ENCODE peak calls at places on chromosomes 12 and 14, in nine cellular contexts. Z is vagina, J is lower leg skin, B is heart left ventricle, P is uterus, C is transverse colon, V is ovary, M is HepG2, X is A549. I is an unnamed sample.
A peak's percentile ranks its signal among the peaks of the same experiment; 100 is the strongest.

GRCh38 chr12:85740190-85740589 is 96.0 kb downstream of the RASSF9 start:
- DNase-seq in X (no peak), B (no peak), C (no peak), M (no peak), Z (no peak), J (no peak), V (no peak), P (no peak), I (no peak)

GRCh38 chr14:64943981-64944520 is 1.5 kb upstream of the GPX2 start:
- DNase-seq in X (no peak), M (no peak), C (no peak), J (peak; percentile 12), V (no peak), B (no peak), P (no peak), Z (peak; percentile 77), I (no peak)

GRCh38 chr14:38238881-38239280 is 17.0 kb downstream of the CLEC14A start:
- DNase-seq in X (no peak), B (no peak), C (no peak), Z (no peak), V (no peak), J (no peak), P (no peak), M (no peak), I (no peak)

GRCh38 chr12:121955258-121956040 is 37.1 kb downstream of the CFAP251 start:
- DNase-seq in V (no peak), X (no peak), C (no peak), Z (no peak), P (no peak), J (no peak), B (no peak), M (no peak), I (peak; percentile 34)

GRCh38 chr12:108666326-108666995 is 32.8 kb upstream of the SELPLG start:
- DNase-seq in V (no peak), J (no peak), C (peak; percentile 20), P (peak; percentile 50), M (peak; percentile 76), Z (no peak), X (no peak), B (peak; percentile 74), I (no peak)

GRCh38 chr12:106670131-106670530 is 87.3 kb downstream of the RFX4 start:
- DNase-seq in B (no peak), Z (peak; percentile 1), J (no peak), M (no peak), P (no peak), C (no peak), X (no peak), V (no peak), I (no peak)

GRCh38 chr12:41205070-41205715 is 17.1 kb downstream of the PDZRN4 start:
- DNase-seq in M (no peak), C (no peak), J (no peak), Z (no peak), V (no peak), X (no peak), B (no peak), P (no peak), I (no peak)

GRCh38 chr12:78209851-78210493 is 379.3 kb downstream of the NAV3 start:
- DNase-seq in M (no peak), P (peak; percentile 15), C (no peak), B (peak; percentile 35), J (no peak), V (no peak), Z (no peak), X (no peak), I (no peak)

GRCh38 chr12:42144424-42145196 is at the start of gene GXYLT1:
- DNase-seq in B (peak; percentile 96), J (peak; percentile 83), P (peak; percentile 85), M (peak; percentile 79), V (peak; percentile 91), X (peak; percentile 78), C (peak; percentile 95), Z (no peak), I (peak; percentile 96)

GRCh38 chr12:109310247-109311125 is 1.4 kb upstream of the FOXN4 start:
- DNase-seq in X (no peak), M (no peak), V (no peak), C (no peak), J (no peak), P (no peak), B (no peak), Z (no peak), I (no peak)

GRCh38 chr12:96520767-96521166 is 31.4 kb downstream of the CFAP54 start:
- DNase-seq in J (no peak), V (no peak), C (no peak), B (no peak), X (no peak), P (no peak), M (no peak), Z (no peak), I (no peak)

GRCh38 chr12:69719336-69720316 is 19.0 kb upstream of the RAB3IP start:
- DNase-seq in Z (no peak), B (no peak), P (no peak), V (no peak), M (no peak), C (no peak), J (no peak), X (no peak), I (no peak)

GRCh38 chr12:13273850-13274249 is 77.3 kb downstream of the EMP1 start:
- DNase-seq in P (no peak), X (no peak), C (no peak), Z (no peak), B (no peak), J (no peak), V (no peak), M (no peak), I (no peak)

GRCh38 chr14:100825691-100826331 is at the start of gene MEG3:
- DNase-seq in B (peak; percentile 42), M (no peak), J (peak; percentile 28), P (peak; percentile 65), V (peak; percentile 85), X (peak; percentile 17), Z (no peak), C (peak; percentile 22), I (no peak)

GRCh38 chr12:49489720-49490119 is 49.1 kb upstream of the KCNH3 start:
- DNase-seq in P (no peak), V (no peak), Z (no peak), J (no peak), M (no peak), X (no peak), C (no peak), B (no peak), I (no peak)

GRCh38 chr14:92692822-92693226 is 55.6 kb downstream of the LGMN start:
- DNase-seq in V (no peak), Z (no peak), X (no peak), M (no peak), P (peak; percentile 70), J (peak; percentile 31), C (peak; percentile 67), B (peak; percentile 90), I (no peak)

GRCh38 chr12:47120736-47121135 is 41.0 kb upstream of the AMIGO2 start:
- DNase-seq in M (no peak), V (no peak), X (no peak), J (no peak), Z (no peak), C (no peak), B (no peak), P (no peak), I (no peak)

GRCh38 chr12:47808049-47808448 is 11.7 kb downstream of the HDAC7 start:
- DNase-seq in X (no peak), J (no peak), Z (no peak), B (peak; percentile 73), C (peak; percentile 79), M (no peak), P (peak; percentile 63), V (peak; percentile 60), I (no peak)

GRCh38 chr12:6961695-6962284 is 8.7 kb downstream of the PHB2 start:
- DNase-seq in J (no peak), M (peak; percentile 81), C (peak; percentile 85), X (peak; percentile 85), V (no peak), B (peak; percentile 78), P (peak; percentile 73), Z (no peak), I (peak; percentile 93)
- TF ChIP-seq POLR2A in J (no peak), M (peak; percentile 46), C (peak; percentile 48), X (peak; percentile 28), V (no peak), B (no peak), P (no peak), Z (no peak), I (peak; percentile 86)

GRCh38 chr12:30739020-30739419 is 15.7 kb downstream of the CAPRIN2 start:
- DNase-seq in J (no peak), B (no peak), V (no peak), P (no peak), C (no peak), X (no peak), M (no peak), Z (no peak), I (no peak)

GRCh38 chr12:30729547-30729946 is 25.2 kb downstream of the CAPRIN2 start:
- DNase-seq in B (no peak), M (peak; percentile 34), J (no peak), C (no peak), Z (no peak), X (no peak), V (no peak), P (no peak), I (no peak)

GRCh38 chr12:30730011-30730410 is 24.7 kb downstream of the CAPRIN2 start:
- DNase-seq in Z (no peak), B (no peak), X (no peak), J (no peak), V (no peak), P (no peak), C (no peak), M (no peak), I (no peak)

DNA sequence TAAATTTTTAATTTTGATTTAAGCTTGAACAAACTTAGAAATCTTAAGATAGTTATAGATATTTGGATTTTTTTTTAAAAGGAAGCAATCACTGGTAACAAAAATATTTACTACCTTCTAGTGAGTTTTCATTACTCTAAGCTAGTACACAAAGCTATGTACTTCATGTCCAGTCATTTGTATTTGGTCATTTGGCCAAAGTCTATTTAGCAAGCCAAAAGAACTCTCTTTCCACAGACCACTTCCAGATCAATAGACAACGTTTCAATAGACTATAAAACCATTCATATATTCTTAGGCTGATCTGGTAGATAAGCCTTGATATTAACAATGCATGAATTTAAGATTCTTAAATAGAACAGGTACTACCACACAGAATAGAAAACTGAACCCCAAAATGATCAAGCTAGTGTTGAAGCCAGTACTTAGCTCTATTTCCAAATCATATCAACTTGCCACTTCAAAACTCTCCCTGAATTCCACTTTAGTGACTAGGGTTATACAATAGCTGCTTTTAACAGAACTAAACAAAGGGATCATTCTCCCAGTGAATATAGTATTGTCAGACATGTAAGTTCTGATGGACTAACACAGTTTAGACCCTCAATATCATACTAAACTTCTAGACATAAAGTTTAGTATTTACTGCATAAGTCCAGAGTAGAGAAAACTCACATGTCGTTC is 21.7 kb downstream of the CAPRIN2 start:
- DNase-seq in J (no peak), C (no peak), V (no peak), X (no peak), B (no peak), P (no peak), M (peak; percentile 48), Z (no peak), I (no peak)
- TF ChIP-seq POLR2A in J (no peak), C (no peak), V (no peak), X (no peak), B (no peak), P (no peak), M (no peak), Z (no peak), I (no peak)

GRCh38 chr12:9104087-9104486 is 11.6 kb downstream of the A2M start:
- DNase-seq in C (no peak), B (no peak), M (no peak), J (no peak), P (no peak), X (no peak), V (no peak), Z (no peak), I (no peak)
- TF ChIP-seq POLR2A in C (no peak), B (no peak), M (no peak), J (no peak), P (no peak), X (no peak), V (no peak), Z (no peak), I (no peak)

GRCh38 chr12:130879212-130879686 is 7.4 kb downstream of the RAN start:
- DNase-seq in C (peak; percentile 13), V (no peak), M (no peak), B (no peak), Z (no peak), P (no peak), X (no peak), J (no peak), I (peak; percentile 28)
- TF ChIP-seq POLR2A in C (no peak), V (no peak), M (no peak), B (no peak), Z (no peak), P (no peak), X (no peak), J (no peak), I (no peak)